ENCODE peak calls at places on chromosomes 6 and 20, in six cellular contexts. R is putamen, S is astrocyte of the spinal cord, I is head of caudate nucleus, F is NCI-H69, Y is G401. Q is an unnamed sample.

GRCh38 chr6:47207261-47207660 is 102.4 kb downstream of the TNFRSF21 start:
- DNase-seq in S (no peak), I (no peak), R (no peak), F (no peak), Y (no peak), Q (no peak)

GRCh38 chr6:34340906-34341480 is 51.5 kb downstream of the NUDT3 start:
- DNase-seq in R (no peak), S (no peak), Y (no peak), F (no peak), I (no peak), Q (no peak)

GRCh38 chr6:32982702-32983492 is 14.5 kb downstream of the BRD2 start:
- DNase-seq in F (peak), S (no peak), R (no peak), Y (peak), I (no peak), Q (no peak)

GRCh38 chr20:52410182-52410647 is 218.6 kb upstream of the ZFP64 start:
- DNase-seq in Y (no peak), F (no peak), S (no peak), R (peak), I (peak), Q (no peak)

GRCh38 chr20:50058646-50059398 is 54.1 kb downstream of the UBE2V1 start:
- DNase-seq in Y (no peak), F (no peak), I (no peak), R (no peak), S (no peak), Q (no peak)

GRCh38 chr6:35728663-35729348 is 8.0 kb upstream of the ARMC12 start:
- DNase-seq in F (peak), R (no peak), S (no peak), I (no peak), Y (peak), Q (peak)

GRCh38 chr20:16069416-16070010 is 503.7 kb downstream of the KIF16B start:
- DNase-seq in S (no peak), R (no peak), F (no peak), I (no peak), Y (no peak), Q (no peak)

GRCh38 chr6:140485740-140486467 is 1111.5 kb upstream of the CITED2 start:
- DNase-seq in F (no peak), R (peak), S (peak), Y (no peak), I (peak), Q (no peak)

GRCh38 chr6:167757291-167757690 is 69.4 kb upstream of the AFDN start:
- DNase-seq in F (no peak), R (no peak), Y (no peak), I (no peak), S (no peak), Q (no peak)

GRCh38 chr6:158793432-158793831 is 25.7 kb downstream of the EZR start:
- DNase-seq in R (no peak), I (no peak), Y (no peak), F (peak), S (peak), Q (no peak)

GRCh38 chr20:41632896-41633295 is 14.7 kb upstream of the CHD6 start:
- DNase-seq in Y (no peak), S (peak), I (no peak), R (no peak), F (no peak), Q (no peak)

GRCh38 chr20:58691773-58692578 is 624 bp upstream of the NPEPL1 start:
- DNase-seq in I (no peak), S (no peak), R (no peak), Y (no peak), F (no peak), Q (no peak)

GRCh38 chr6:43129434-43130194 is 41.5 kb upstream of the SRF start:
- DNase-seq in Y (peak), R (no peak), I (no peak), S (no peak), F (peak), Q (no peak)

GRCh38 chr6:135087803-135088202 is 33.2 kb upstream of the HBS1L start:
- DNase-seq in F (no peak), Y (no peak), R (no peak), I (no peak), S (no peak), Q (no peak)

GRCh38 chr6:62371395-62371794 is 85.4 kb upstream of the KHDRBS2 start:
- DNase-seq in I (no peak), R (no peak), S (no peak), F (peak), Y (no peak), Q (no peak)

GRCh38 chr6:129350278-129350677 is 359.7 kb downstream of the ARHGAP18 start:
- DNase-seq in R (no peak), Y (no peak), I (no peak), S (no peak), F (no peak), Q (no peak)

GRCh38 chr6:139981810-139982550 is 607.5 kb upstream of the CITED2 start:
- DNase-seq in R (no peak), F (peak), I (no peak), Y (peak), S (peak), Q (no peak)

GRCh38 chr6:46347669-46348068 is 143.6 kb downstream of the RCAN2 start:
- DNase-seq in R (no peak), S (no peak), Y (no peak), I (no peak), F (no peak), Q (no peak)

GRCh38 chr6:26530203-26530602 is 8.0 kb upstream of the HMGN4 start:
- DNase-seq in S (no peak), I (no peak), R (no peak), Y (no peak), F (no peak), Q (no peak)

GRCh38 chr6:150877928-150878327 is 12.4 kb downstream of the MTHFD1L start:
- DNase-seq in S (no peak), F (no peak), R (no peak), I (no peak), Y (no peak), Q (no peak)

GRCh38 chr6:82365011-82365751 is 1.6 kb downstream of the TPBG start:
- DNase-seq in I (no peak), F (peak), Y (no peak), S (peak), R (no peak), Q (no peak)

GRCh38 chr6:36444470-36444869 is 1.7 kb downstream of the KCTD20 start:
- DNase-seq in Y (peak), S (peak), I (no peak), R (no peak), F (no peak), Q (no peak)

GRCh38 chr6:30533460-30534294 is 22.6 kb downstream of the GNL1 start:
- DNase-seq in F (no peak), I (no peak), R (no peak), Y (no peak), S (no peak), Q (no peak)

GRCh38 chr6:25830461-25830860 is 1.4 kb downstream of the SLC17A1 start:
- DNase-seq in I (no peak), R (no peak), S (no peak), F (no peak), Y (no peak), Q (no peak)

GRCh38 chr6:19849736-19850135 is 12.6 kb downstream of the ID4 start:
- DNase-seq in Y (no peak), I (no peak), F (no peak), R (no peak), S (no peak), Q (no peak)

GRCh38 chr6:163577404-163577803 is 162.9 kb downstream of the QKI start:
- DNase-seq in R (no peak), Y (no peak), I (no peak), F (peak), S (no peak), Q (no peak)

GRCh38 chr20:59268827-59269226 is 31.6 kb upstream of the EDN3 start:
- DNase-seq in I (no peak), S (no peak), F (peak), R (no peak), Y (no peak), Q (no peak)

GRCh38 chr6:123764717-123765116 is 38.9 kb upstream of the NKAIN2 start:
- DNase-seq in Y (no peak), S (no peak), R (no peak), I (no peak), F (no peak), Q (no peak)

GRCh38 chr6:89842228-89842627 is 12.5 kb downstream of the CASP8AP2 start:
- DNase-seq in F (no peak), I (no peak), R (no peak), S (no peak), Y (no peak), Q (no peak)

GRCh38 chr20:11261533-11262000 is 587.8 kb upstream of the JAG1 start:
- DNase-seq in I (no peak), S (peak), R (no peak), Y (no peak), F (no peak), Q (no peak)

GRCh38 chr6:104226798-104227444 is 632.8 kb downstream of the HACE1 start:
- DNase-seq in I (no peak), Y (peak), F (peak), R (no peak), S (no peak), Q (peak)

GRCh38 chr20:52410746-52411317 is 219.3 kb upstream of the ZFP64 start:
- DNase-seq in S (no peak), F (no peak), Y (no peak), R (no peak), I (no peak), Q (no peak)

GRCh38 chr6:129776542-129776941 is 66.6 kb upstream of the ARHGAP18 start:
- DNase-seq in I (no peak), R (no peak), Y (no peak), S (no peak), F (no peak), Q (no peak)

GRCh38 chr6:113994934-113995342 is 24.0 kb upstream of the HDAC2 start:
- DNase-seq in I (peak), S (peak), F (peak), R (peak), Y (peak), Q (peak)

GRCh38 chr6:139595183-139595582 is 220.7 kb upstream of the CITED2 start:
- DNase-seq in R (no peak), S (peak), Y (no peak), I (no peak), F (no peak), Q (no peak)

GRCh38 chr20:1803216-1804128 is 91.7 kb upstream of the SIRPA start:
- DNase-seq in R (peak), Y (peak), F (peak), S (peak), I (no peak), Q (peak)

GRCh38 chr6:118387921-118388701 is 160.0 kb upstream of the PLN start:
- DNase-seq in S (peak), Y (no peak), F (no peak), I (no peak), R (no peak), Q (no peak)

Q was measured in midbrain.